ENCODE peak calls at places on chromosomes 11 and 22, in eight cellular contexts. T is H7; K is CD8-positive, alpha-beta T cell; U is T-helper 1 cell; Q is uterus; N is ELR; X is neural progenitor cell; B is stimulated activated CD8-positive, alpha-beta memory T cell treated with anti-CD3 and anti-CD28 coated beads, Interleukin-4, amount 100 ng/mL, for 1 hour. A is an unnamed sample.

GRCh38 chr11:122044086-122044485 is 71.9 kb downstream of the BLID start:
- DNase-seq in X (no peak), N (peak), B (no peak), T (no peak), U (no peak), K (no peak), Q (no peak), A (no peak)

GRCh38 chr11:61873588-61874459 is 17.5 kb downstream of the FADS3 start:
- DNase-seq in K (no peak), X (no peak), T (no peak), B (no peak), U (no peak), Q (no peak), N (no peak), A (no peak)

GRCh38 chr22:50489363-50490243 is 2.9 kb downstream of the MIOX start:
- DNase-seq in N (no peak), Q (no peak), U (no peak), K (no peak), X (no peak), T (peak), B (no peak), A (no peak)

GRCh38 chr11:115304774-115305472 is 199.3 kb downstream of the CADM1 start:
- DNase-seq in Q (no peak), K (no peak), N (no peak), U (no peak), B (no peak), T (no peak), X (no peak), A (no peak)

GRCh38 chr22:22884888-22885840 is 2.5 kb upstream of the IGLL5 start:
- DNase-seq in Q (no peak), N (no peak), K (no peak), T (peak), B (no peak), U (no peak), X (no peak), A (no peak)

GRCh38 chr11:73980001-73980960 is 2.4 kb downstream of the UCP2 start:
- DNase-seq in N (no peak), K (peak), B (no peak), X (no peak), T (peak), Q (no peak), U (peak), A (peak)

GRCh38 chr11:1050581-1051355 is 14.2 kb upstream of the MUC6 start:
- DNase-seq in Q (peak), U (peak), T (peak), B (peak), K (peak), N (peak), X (peak), A (peak)

GRCh38 chr22:36879775-36880174 is 19.0 kb downstream of the NCF4 start:
- DNase-seq in N (no peak), Q (no peak), K (no peak), X (no peak), U (no peak), T (no peak), B (no peak), A (peak)

GRCh38 chr11:65414776-65415498 is 7.7 kb upstream of the NEAT1 start:
- DNase-seq in T (no peak), B (no peak), U (no peak), K (no peak), X (no peak), Q (peak), N (no peak), A (no peak)

GRCh38 chr11:90556612-90557011 is 333.8 kb upstream of the CHORDC1 start:
- DNase-seq in U (no peak), X (no peak), Q (no peak), K (no peak), T (no peak), B (no peak), N (no peak), A (no peak)

GRCh38 chr11:112348480-112349029 is 87.9 kb upstream of the PLET1 start:
- DNase-seq in T (no peak), N (no peak), B (no peak), Q (no peak), K (no peak), U (no peak), X (no peak), A (no peak)

GRCh38 chr11:92767416-92767815 is 202.0 kb upstream of the MTNR1B start:
- DNase-seq in B (no peak), T (no peak), N (no peak), X (no peak), U (no peak), K (no peak), Q (no peak), A (no peak)

GRCh38 chr22:23882370-23882769 is 11.8 kb upstream of the MIF start:
- DNase-seq in N (no peak), K (no peak), T (no peak), U (no peak), B (no peak), X (no peak), Q (no peak), A (no peak)

GRCh38 chr22:30575011-30575671 is 676 bp upstream of the GAL3ST1 start:
- DNase-seq in B (no peak), N (no peak), K (no peak), T (peak), X (peak), U (no peak), Q (peak), A (peak)

GRCh38 chr22:45682069-45682468 is 10.4 kb downstream of the ATXN10 start:
- DNase-seq in N (peak), Q (no peak), K (no peak), T (no peak), X (no peak), U (no peak), B (no peak), A (no peak)

GRCh38 chr11:35878736-35879135 is 65.1 kb upstream of the LDLRAD3 start:
- DNase-seq in K (no peak), B (no peak), X (no peak), Q (no peak), N (no peak), U (no peak), T (no peak), A (no peak)

GRCh38 chr11:122334546-122335375 is 218.7 kb upstream of the BLID start:
- DNase-seq in K (no peak), T (no peak), X (no peak), U (no peak), Q (no peak), N (no peak), B (no peak), A (no peak)

GRCh38 chr22:48498526-48499331 is 1328.9 kb downstream of the BRD1 start:
- DNase-seq in Q (no peak), T (no peak), U (no peak), B (no peak), N (no peak), X (no peak), K (no peak), A (no peak)

GRCh38 chr11:35141538-35141937 is 2.6 kb downstream of the CD44 start:
- DNase-seq in X (no peak), T (no peak), Q (no peak), U (no peak), B (no peak), N (peak), K (no peak), A (no peak)

A was measured in dermis blood vessel endothelial cell.